ENCODE peak calls at places on chromosome 19, in five cellular contexts. R is hepatocyte, E is tibial artery, S is amniotic stem cell, T is hepatic stellate cell. X is an unnamed sample.

GRCh38 chr19:19591133-19591825 is 27.2 kb downstream of the PBX4 start:
- DNase-seq in S (peak), R (peak), T (peak), E (no peak), X (no peak)

GRCh38 chr19:38346837-38347236 is 11.2 kb downstream of the CATSPERG start:
- DNase-seq in T (no peak), R (no peak), E (no peak), S (no peak), X (no peak)

GRCh38 chr19:47156861-47157454 is 26.3 kb downstream of the SAE1 start:
- DNase-seq in S (no peak), R (no peak), T (no peak), E (no peak), X (no peak)

GRCh38 chr19:10961073-10961762 is 388 bp downstream of the SMARCA4 start:
- DNase-seq in E (no peak), S (no peak), R (no peak), T (peak), X (no peak)

GRCh38 chr19:46963093-46963734 is 56.4 kb upstream of the NPAS1 start:
- DNase-seq in S (peak), T (peak), E (no peak), R (no peak), X (no peak)

GRCh38 chr19:17402982-17403855 is 2.2 kb downstream of the BST2 start:
- DNase-seq in T (no peak), R (peak), S (no peak), E (no peak), X (no peak)

GRCh38 chr19:42528354-42529247 is at the start of gene CEACAM1:
- DNase-seq in T (no peak), E (no peak), S (no peak), R (peak), X (no peak)

GRCh38 chr19:15323496-15324235 is 8.7 kb downstream of the BRD4 start:
- DNase-seq in T (no peak), S (no peak), R (peak), E (peak), X (no peak)

GRCh38 chr19:13729859-13730258 is 34.5 kb upstream of the MRI1 start:
- DNase-seq in E (no peak), T (no peak), S (no peak), R (no peak), X (no peak)

GRCh38 chr19:5166262-5166661 is 174.3 kb downstream of the PTPRS start:
- DNase-seq in R (no peak), E (no peak), S (no peak), T (peak), X (no peak)

GRCh38 chr19:4556574-4557185 is 2.8 kb downstream of the SEMA6B start:
- DNase-seq in R (peak), S (no peak), T (peak), E (no peak), X (peak)

GRCh38 chr19:45881909-45882528 is 3.9 kb downstream of the IRF2BP1 start:
- DNase-seq in T (no peak), E (no peak), S (no peak), R (peak), X (no peak)

GRCh38 chr19:49812997-49813861 is at the start of gene FUZ:
- DNase-seq in T (peak), E (peak), S (peak), R (peak), X (peak)

GRCh38 chr19:4077011-4077382 is 10.3 kb upstream of the ZBTB7A start:
- DNase-seq in T (no peak), R (no peak), S (no peak), E (no peak), X (no peak)

GRCh38 chr19:7743425-7743841 is 3.9 kb downstream of the CD209 start:
- DNase-seq in T (no peak), E (no peak), S (no peak), R (no peak), X (no peak)

GRCh38 chr19:2047449-2048103 is 3.5 kb downstream of the MKNK2 start:
- DNase-seq in S (no peak), E (peak), T (no peak), R (peak), X (no peak)

GRCh38 chr19:56537442-56537841 is 1.3 kb upstream of the ZFP28 start:
- DNase-seq in S (no peak), E (no peak), R (no peak), T (no peak), X (no peak)

GRCh38 chr19:12112238-12112637 is 27.9 kb downstream of the ZNF20 start:
- DNase-seq in T (no peak), R (no peak), S (no peak), E (no peak), X (no peak)

GRCh38 chr19:1248454-1249297 is at the start of gene MIDN:
- DNase-seq in R (peak), T (peak), E (peak), S (peak), X (no peak)

GRCh38 chr19:57477191-57478008 is at the start of gene ZNF772:
- DNase-seq in S (peak), R (peak), T (peak), E (peak), X (peak)

GRCh38 chr19:5951338-5951861 is 26.5 kb downstream of the RANBP3 start:
- DNase-seq in R (no peak), T (no peak), S (no peak), E (no peak), X (no peak)

GRCh38 chr19:12801466-12802266 is at the start of the genes PRDX2 and THSD8:
- DNase-seq in R (peak), S (peak), E (peak), T (peak), X (no peak)

GRCh38 chr19:38319421-38320258 is at the start of gene KCNK6:
- DNase-seq in R (peak), S (no peak), E (peak), T (peak), X (no peak)

GRCh38 chr19:2113436-2114211 is 16.9 kb downstream of the IZUMO4 start:
- DNase-seq in R (no peak), S (no peak), T (peak), E (peak), X (no peak)

GRCh38 chr19:40623403-40624239 is 22.5 kb downstream of the LTBP4 start:
- DNase-seq in S (no peak), E (no peak), T (no peak), R (peak), X (peak)

GRCh38 chr19:40807147-40808020 is 8.4 kb downstream of the EGLN2 start:
- DNase-seq in S (no peak), E (no peak), T (no peak), R (peak), X (no peak)

GRCh38 chr19:16435238-16435911 is 36.4 kb downstream of the EPS15L1 start:
- DNase-seq in E (no peak), T (peak), S (no peak), R (no peak), X (no peak)

GRCh38 chr19:6710273-6711077 is 10.0 kb downstream of the C3 start:
- DNase-seq in R (no peak), T (no peak), S (no peak), E (no peak), X (no peak)

GRCh38 chr19:46380690-46381089 is 32.7 kb downstream of the CCDC8 start:
- DNase-seq in S (no peak), T (no peak), R (no peak), E (no peak), X (no peak)

GRCh38 chr19:6501740-6502648 is at the start of gene TUBB4A:
- DNase-seq in T (no peak), R (peak), S (no peak), E (no peak), X (no peak)

GRCh38 chr19:23769691-23770468 is 11.2 kb upstream of the ZNF681 start:
- DNase-seq in R (no peak), T (no peak), E (no peak), S (no peak), X (no peak)

GRCh38 chr19:16824658-16825311 is 4.4 kb upstream of the SIN3B start:
- DNase-seq in R (no peak), T (no peak), S (no peak), E (no peak), X (no peak)

GRCh38 chr19:681029-681626 is 4.9 kb downstream of the FSTL3 start:
- DNase-seq in S (no peak), E (no peak), T (no peak), R (peak), X (no peak)

GRCh38 chr19:4911786-4912672 is 2.7 kb downstream of the UHRF1 start:
- DNase-seq in S (peak), R (peak), T (peak), E (peak), X (peak)

GRCh38 chr19:55472463-55472862 is 4.0 kb upstream of the ZNF628 start:
- DNase-seq in E (no peak), T (peak), R (no peak), S (no peak), X (peak)

GRCh38 chr19:18157465-18158063 is 4.6 kb downstream of the PIK3R2 start:
- DNase-seq in S (no peak), T (no peak), R (peak), E (no peak), X (no peak)

GRCh38 chr19:50568321-50569022 is at the start of gene LRRC4B:
- DNase-seq in T (no peak), E (no peak), R (peak), S (no peak), X (no peak)

GRCh38 chr19:49301165-49301865 is 23.7 kb downstream of the SLC6A16 start:
- DNase-seq in T (peak), R (peak), S (no peak), E (peak), X (peak)

GRCh38 chr19:10861118-10861651 is 10.2 kb upstream of the CARM1 start:
- DNase-seq in E (no peak), R (no peak), S (no peak), T (no peak), X (peak)